ENCODE peak calls at places on chromosome 4, in ten cellular contexts. Y, E, U, I, B, T, N, D, W and O are unnamed samples. For H3K36me3, the result is how much of the 10 kb centered on the place peaks cover.

GRCh38 chr4:93748943-93749342 is 79.6 kb upstream of the ATOH1 start:
- DNase-seq in T (no peak), B (no peak), N (no peak), W (no peak), Y (no peak), D (no peak), U (no peak), I (no peak), E (no peak), O (no peak)

GRCh38 chr4:11470709-11471441 is 42.2 kb upstream of the HS3ST1 start:
- DNase-seq in W (no peak), D (no peak), T (no peak), E (no peak), B (no peak), Y (no peak), U (no peak), I (no peak), N (no peak), O (no peak)

GRCh38 chr4:54230479-54231418 is 1.7 kb downstream of the PDGFRA start:
- DNase-seq in E (no peak), T (no peak), W (peak), U (peak), Y (peak), B (peak), D (no peak), N (peak), I (no peak), O (peak)

GRCh38 chr4:109955146-109955545 is 42.5 kb downstream of the EGF start:
- DNase-seq in U (no peak), Y (no peak), I (no peak), E (no peak), B (no peak), W (no peak), N (no peak), T (no peak), D (no peak), O (no peak)

GRCh38 chr4:102139132-102139573 is 206.1 kb downstream of the SLC39A8 start:
- DNase-seq in I (no peak), T (no peak), B (no peak), E (no peak), U (peak), N (no peak), W (no peak), Y (no peak), D (no peak), O (peak)

GRCh38 chr4:132557660-132558059 is 591.4 kb upstream of the PCDH10 start:
- DNase-seq in E (no peak), Y (no peak), W (no peak), U (no peak), B (no peak), D (no peak), T (no peak), N (no peak), I (no peak), O (no peak)

GRCh38 chr4:83316459-83317170 is 18.0 kb downstream of the HPSE start:
- DNase-seq in N (no peak), E (no peak), W (no peak), B (no peak), D (no peak), Y (no peak), T (no peak), I (no peak), U (no peak), O (no peak)

GRCh38 chr4:89992744-89993143 is 98.1 kb downstream of the MMRN1 start:
- DNase-seq in T (no peak), B (no peak), E (no peak), D (no peak), Y (no peak), U (no peak), N (no peak), W (no peak), I (no peak), O (no peak)

GRCh38 chr4:170651786-170652185 is 562.0 kb upstream of the AADAT start:
- DNase-seq in T (no peak), N (no peak), B (no peak), D (no peak), U (no peak), Y (no peak), I (peak), W (no peak), E (no peak), O (no peak)

GRCh38 chr4:7189475-7190277 is 2.7 kb upstream of the SORCS2 start:
- DNase-seq in N (peak), U (no peak), D (peak), T (peak), W (no peak), Y (no peak), E (no peak), B (peak), I (no peak), O (no peak)

GRCh38 chr4:155173371-155173770 is 35.1 kb upstream of the NPY2R start:
- DNase-seq in I (no peak), Y (no peak), B (no peak), T (no peak), D (no peak), U (peak), N (no peak), W (no peak), E (no peak), O (no peak)

GRCh38 chr4:108159845-108160244 is 8.9 kb downstream of the LEF1 start:
- DNase-seq in U (no peak), E (no peak), W (no peak), D (no peak), N (no peak), T (no peak), B (no peak), I (no peak), Y (no peak), O (no peak)

GRCh38 chr4:169840554-169840953 is 82.8 kb upstream of the HPF1 start:
- DNase-seq in Y (no peak), D (no peak), I (no peak), N (no peak), T (no peak), B (no peak), W (no peak), E (no peak), U (no peak), O (no peak)

GRCh38 chr4:39410415-39410814 is 3.7 kb downstream of the KLB start:
- DNase-seq in Y (no peak), U (peak), E (no peak), N (no peak), B (no peak), D (no peak), T (no peak), W (no peak), I (no peak), O (no peak)

GRCh38 chr4:115688961-115689360 is 575.5 kb upstream of the NDST4 start:
- DNase-seq in B (no peak), E (no peak), W (no peak), D (no peak), I (no peak), T (no peak), N (no peak), U (no peak), Y (no peak), O (no peak)

GRCh38 chr4:14289708-14290107 is 662.2 kb upstream of the BOD1L1 start:
- DNase-seq in W (no peak), I (no peak), E (no peak), T (no peak), N (no peak), B (no peak), D (no peak), U (no peak), Y (no peak), O (no peak)

GRCh38 chr4:153541426-153542096 is 75.4 kb downstream of the TMEM131L start:
- DNase-seq in U (peak), E (no peak), B (no peak), D (no peak), I (peak), W (no peak), T (no peak), Y (no peak), N (no peak), O (peak)

GRCh38 chr4:144463896-144464295 is 182.1 kb upstream of the HHIP start:
- DNase-seq in Y (no peak), U (no peak), D (no peak), N (no peak), E (no peak), B (no peak), W (no peak), T (no peak), I (no peak), O (no peak)

GRCh38 chr4:26074672-26075071 is 160.7 kb downstream of the SMIM20 start:
- DNase-seq in U (no peak), T (no peak), E (peak), W (peak), D (peak), Y (no peak), I (no peak), B (no peak), N (no peak), O (no peak)

GRCh38 chr4:152999376-153000067 is 63.4 kb downstream of the FHDC1 start:
- DNase-seq in W (no peak), N (no peak), Y (no peak), D (no peak), U (no peak), T (no peak), B (no peak), E (peak), I (no peak), O (no peak)

GRCh38 chr4:4994312-4995097 is 24.8 kb downstream of the CYTL1 start:
- DNase-seq in U (no peak), N (no peak), Y (no peak), E (no peak), W (no peak), I (no peak), T (no peak), D (no peak), B (peak), O (no peak)

GRCh38 chr4:116005037-116005805 is 891.8 kb upstream of the NDST4 start:
- DNase-seq in E (no peak), B (no peak), Y (no peak), U (no peak), W (no peak), N (no peak), D (no peak), T (no peak), I (no peak), O (no peak)

GRCh38 chr4:116531026-116531425 is 554.4 kb downstream of the TRAM1L1 start:
- DNase-seq in N (no peak), E (no peak), W (no peak), U (no peak), Y (no peak), D (no peak), B (no peak), I (no peak), T (no peak), O (no peak)

GRCh38 chr4:126386512-126386911 is 1071.8 kb downstream of the FAT4 start:
- DNase-seq in D (no peak), W (no peak), Y (no peak), N (no peak), I (no peak), E (no peak), T (no peak), B (no peak), U (no peak), O (no peak)

GRCh38 chr4:155759372-155760252 is 791 bp downstream of the GUCY1B1 start:
- DNase-seq in I (peak), B (peak), Y (peak), U (peak), E (peak), N (peak), W (peak), T (peak), D (peak), O (peak)

GRCh38 chr4:82715731-82716617 is 82.6 kb downstream of the SCD5 start:
- DNase-seq in D (no peak), I (peak), N (no peak), Y (no peak), E (no peak), B (no peak), T (no peak), U (peak), W (no peak), O (no peak)

GRCh38 chr4:74311696-74312313 is 3.5 kb downstream of the EPGN start:
- DNase-seq in I (peak), T (no peak), D (no peak), Y (peak), U (peak), E (peak), W (no peak), N (no peak), B (no peak), O (no peak)

GRCh38 chr4:184826315-184827266 is 823 bp upstream of the ACSL1 start:
- DNase-seq in E (peak), T (no peak), Y (no peak), N (peak), B (peak), W (peak), U (peak), I (peak), D (peak), O (peak)

GRCh38 chr4:26503427-26503826 is 13.1 kb upstream of the CCKAR start:
- DNase-seq in E (no peak), U (no peak), D (no peak), I (no peak), W (no peak), B (no peak), Y (no peak), T (no peak), N (no peak), O (no peak)

GRCh38 chr4:155428128-155428527 is 51.4 kb upstream of the MAP9 start:
- DNase-seq in B (no peak), Y (no peak), U (no peak), N (no peak), T (no peak), I (no peak), D (no peak), E (no peak), W (no peak), O (no peak)

GRCh38 chr4:142156246-142156645 is 519.9 kb downstream of the IL15 start:
- DNase-seq in W (no peak), Y (no peak), T (no peak), E (no peak), I (no peak), U (no peak), D (no peak), B (no peak), N (no peak), O (no peak)

GRCh38 chr4:92953462-92953861 is 649.7 kb downstream of the GRID2 start:
- DNase-seq in N (no peak), E (no peak), Y (no peak), U (no peak), D (no peak), B (no peak), W (no peak), I (no peak), T (no peak), O (no peak)

GRCh38 chr4:24533364-24533763 is 51.0 kb downstream of the DHX15 start:
- DNase-seq in U (peak), Y (no peak), D (no peak), I (peak), E (no peak), N (no peak), B (no peak), W (no peak), T (no peak), O (no peak)
- H3K36me3 ChIP-seq in U (half or more), Y (half or more), D (under half), I (under half), E (under half), N (half or more), B (under half), W (under half), T (under half), O (half or more)

GRCh38 chr4:1297023-1297395 is 7.3 kb downstream of the MAEA start:
- DNase-seq in N (no peak), D (peak), Y (no peak), U (no peak), E (no peak), T (no peak), I (no peak), W (no peak), B (no peak), O (no peak)

GRCh38 chr4:1296324-1297022 is 6.8 kb downstream of the MAEA start:
- DNase-seq in W (no peak), B (peak), D (peak), E (no peak), N (no peak), I (no peak), U (no peak), T (no peak), Y (no peak), O (no peak)

GRCh38 chr4:1294424-1294823 is 4.7 kb downstream of the MAEA start:
- DNase-seq in W (no peak), D (no peak), I (no peak), Y (no peak), B (peak), N (no peak), E (no peak), U (no peak), T (no peak), O (no peak)

GRCh38 chr4:1294891-1295290 is 5.2 kb downstream of the MAEA start:
- DNase-seq in Y (no peak), N (no peak), E (no peak), I (no peak), W (no peak), T (no peak), D (no peak), B (peak), U (no peak), O (no peak)

GRCh38 chr4:1295405-1296055 is 5.8 kb downstream of the MAEA start:
- DNase-seq in E (no peak), T (no peak), N (no peak), U (no peak), Y (no peak), W (no peak), B (peak), D (peak), I (no peak), O (no peak)
- H3K36me3 ChIP-seq in E (under half), T (under half), N (under half), U (under half), Y (under half), W (under half), B (under half), D (under half), I (under half), O (under half)

GRCh38 chr4:55753856-55754255 is 65.7 kb upstream of the EXOC1L start:
- DNase-seq in D (no peak), E (no peak), Y (no peak), N (no peak), U (no peak), W (no peak), T (no peak), I (no peak), B (no peak), O (no peak)
- H3K36me3 ChIP-seq in D (under half), E (under half), Y (under half), N (under half), U (under half), W (under half), T (under half), I (under half), B (under half), O (under half)

GRCh38 chr4:112648263-112649054 is 11.5 kb downstream of the LARP7 start:
- DNase-seq in B (no peak), D (no peak), E (no peak), N (no peak), T (no peak), W (no peak), Y (no peak), I (peak), U (no peak), O (no peak)
- H3K36me3 ChIP-seq in B (under half), D (under half), E (under half), N (half or more), T (under half), W (under half), Y (half or more), I (under half), U (under half), O (under half)

GRCh38 chr4:2898001-2898400 is 54.4 kb downstream of the ADD1 start:
- DNase-seq in T (no peak), U (peak), E (no peak), B (no peak), W (no peak), N (no peak), I (no peak), Y (no peak), D (no peak), O (no peak)
- H3K36me3 ChIP-seq in T (under half), U (half or more), E (under half), B (under half), W (under half), N (half or more), I (half or more), Y (half or more), D (under half), O (under half)

GRCh38 chr4:159353422-159354116 is 250.7 kb downstream of the RAPGEF2 start:
- DNase-seq in B (no peak), U (no peak), E (no peak), N (no peak), Y (no peak), I (no peak), D (no peak), T (no peak), W (no peak), O (no peak)

GRCh38 chr4:159344877-159345276 is 242.0 kb downstream of the RAPGEF2 start:
- DNase-seq in N (no peak), E (no peak), D (no peak), B (no peak), Y (no peak), I (no peak), U (no peak), T (no peak), W (no peak), O (no peak)

GRCh38 chr4:159352609-159353008 is 249.7 kb downstream of the RAPGEF2 start:
- DNase-seq in U (no peak), E (no peak), T (no peak), I (no peak), Y (no peak), N (no peak), D (no peak), B (no peak), W (no peak), O (no peak)

GRCh38 chr4:159346681-159347080 is 243.8 kb downstream of the RAPGEF2 start:
- DNase-seq in N (no peak), E (no peak), T (no peak), Y (no peak), U (no peak), D (no peak), I (no peak), B (no peak), W (no peak), O (no peak)

DNA sequence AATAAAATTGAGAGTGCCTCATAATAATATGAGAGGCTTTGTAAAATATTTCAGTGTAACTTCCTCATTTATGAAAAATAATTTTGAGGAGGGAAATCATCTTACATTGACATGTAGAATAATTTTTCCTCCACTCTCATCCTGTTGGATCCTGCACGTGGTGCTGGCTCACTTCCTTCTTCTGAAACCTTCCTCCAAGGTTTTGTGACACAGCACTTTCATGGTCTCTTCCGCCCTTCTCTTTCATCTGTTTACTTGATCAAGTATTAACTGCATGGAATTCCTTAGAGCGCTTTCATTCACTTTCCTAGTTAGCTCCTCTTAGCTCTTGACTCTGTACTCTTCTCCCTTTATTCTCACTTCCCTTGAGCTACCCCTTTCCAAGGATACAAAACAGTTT is 246.5 kb downstream of the RAPGEF2 start:
- DNase-seq in I (no peak), D (no peak), U (no peak), W (no peak), E (no peak), Y (no peak), B (no peak), N (no peak), T (no peak), O (no peak)
- H3K36me3 ChIP-seq in I (under half), D (under half), U (half or more), W (under half), E (under half), Y (half or more), B (under half), N (half or more), T (under half), O (under half)

GRCh38 chr4:123092603-123093002 is 170.2 kb upstream of the NUDT6 start:
- DNase-seq in W (no peak), N (no peak), B (no peak), T (no peak), Y (no peak), E (no peak), I (no peak), U (no peak), D (no peak), O (no peak)

GRCh38 chr4:123090886-123091285 is 168.5 kb upstream of the NUDT6 start:
- DNase-seq in I (no peak), Y (no peak), W (no peak), N (no peak), E (no peak), U (no peak), B (no peak), T (no peak), D (no peak), O (no peak)

GRCh38 chr4:123093247-123093646 is 170.8 kb upstream of the NUDT6 start:
- DNase-seq in E (no peak), Y (no peak), N (no peak), U (no peak), I (no peak), W (no peak), B (no peak), D (no peak), T (no peak), O (no peak)

DNA sequence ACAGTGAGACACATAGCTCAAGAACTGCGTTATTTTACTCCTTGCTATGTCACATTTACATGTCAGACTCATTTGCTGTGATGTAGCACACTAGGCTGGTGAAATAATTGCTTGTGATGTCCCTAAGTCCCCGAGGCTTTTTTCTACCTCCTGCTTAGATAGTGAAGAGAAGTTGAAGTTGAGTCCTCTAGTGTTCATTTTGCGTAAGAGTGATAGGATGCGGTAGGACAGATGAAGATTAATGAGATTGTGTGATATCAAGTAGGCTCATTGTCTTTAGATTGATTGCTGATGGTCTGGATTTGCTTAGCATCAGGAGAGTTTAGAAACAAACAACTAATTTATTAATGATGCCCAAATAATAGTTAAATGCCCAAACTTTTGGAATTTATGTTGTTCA is 173.6 kb upstream of the NUDT6 start:
- DNase-seq in D (no peak), W (no peak), N (no peak), B (no peak), E (no peak), U (peak), Y (peak), I (no peak), T (no peak), O (no peak)
- H3K36me3 ChIP-seq in D (under half), W (under half), N (under half), B (under half), E (under half), U (under half), Y (under half), I (under half), T (under half), O (under half)

DNA sequence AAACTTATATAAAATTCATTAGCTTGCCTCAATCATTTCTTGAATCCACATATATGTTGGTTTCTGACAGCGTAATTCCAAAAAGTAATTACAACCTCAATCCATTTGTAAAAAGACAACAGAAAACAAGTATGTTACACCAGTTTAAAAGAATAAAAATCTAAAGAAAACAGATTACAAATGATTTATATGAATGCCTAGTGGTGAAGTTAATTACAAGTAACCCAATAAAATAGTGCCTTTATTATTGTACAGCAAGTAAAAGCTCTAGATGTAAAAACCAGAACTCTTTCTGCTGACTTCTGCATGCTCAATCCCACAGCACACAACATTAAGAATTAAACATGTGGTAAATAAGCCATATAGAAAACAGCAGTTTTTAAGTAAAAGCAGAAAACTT is 197.8 kb downstream of the MAB21L2 start:
- DNase-seq in U (no peak), I (no peak), N (no peak), E (no peak), W (no peak), Y (no peak), T (no peak), D (no peak), B (no peak), O (no peak)
- H3K36me3 ChIP-seq in U (under half), I (under half), N (under half), E (under half), W (under half), Y (under half), T (under half), D (under half), B (under half), O (under half)